ENCODE peak calls at places on chromosome 16, in seven cellular contexts. H is stimulated activated CD4-positive, alpha-beta T cell treated with anti-CD3 and anti-CD28 coated beads, TNF-alpha, amount 100 ng/mL, for 24 hours; G is HEK293T; Q is AG20443; J is colonic mucosa; U is 8988T; B is mucosa of descending colon. C is an unnamed sample.

GRCh38 chr16:85522517-85522841 is 90.6 kb upstream of the GSE1 start:
- DNase-seq in H (no peak), G (no peak), Q (no peak), J (no peak), U (no peak), B (no peak), C (no peak)

GRCh38 chr16:2174396-2175131 is 19.0 kb downstream of the TRAF7 start:
- DNase-seq in H (no peak), G (no peak), Q (no peak), J (no peak), U (no peak), B (no peak), C (no peak)

GRCh38 chr16:64711026-64711425 is 410.8 kb downstream of the CDH11 start:
- DNase-seq in H (no peak), G (no peak), Q (peak), J (no peak), U (no peak), B (no peak), C (no peak)

GRCh38 chr16:79715088-79715487 is 114.6 kb upstream of the MAF start:
- DNase-seq in H (no peak), G (no peak), Q (no peak), J (no peak), U (no peak), B (no peak), C (no peak)

GRCh38 chr16:59048876-59049275 is 314.8 kb upstream of the GOT2 start:
- DNase-seq in H (no peak), G (no peak), Q (no peak), J (no peak), U (no peak), B (no peak), C (no peak)

GRCh38 chr16:49587051-49587450 is 213.4 kb downstream of the C16orf78 start:
- DNase-seq in H (no peak), G (no peak), Q (no peak), J (no peak), U (no peak), B (no peak), C (no peak)

GRCh38 chr16:67396159-67396774 is 3.0 kb upstream of the TPPP3 start:
- DNase-seq in H (no peak), G (peak), Q (peak), J (peak), U (peak), B (peak), C (peak)

GRCh38 chr16:81562926-81563325 is 118.3 kb downstream of the CMIP start:
- DNase-seq in H (no peak), G (no peak), Q (no peak), J (no peak), U (no peak), B (peak), C (no peak)

GRCh38 chr16:50497592-50497991 is 50.6 kb upstream of the NKD1 start:
- DNase-seq in H (no peak), G (no peak), Q (peak), J (no peak), U (peak), B (no peak), C (no peak)

GRCh38 chr16:21166561-21166961 is 8.1 kb downstream of the LDAF1 start:
- DNase-seq in H (no peak), G (no peak), Q (peak), J (no peak), U (no peak), B (no peak), C (no peak)

GRCh38 chr16:87203060-87203656 is 114.0 kb downstream of the C16orf95 start:
- DNase-seq in H (peak), G (peak), Q (peak), J (peak), U (peak), B (peak), C (peak)

GRCh38 chr16:23064642-23065041 is 84.6 kb downstream of the USP31 start:
- DNase-seq in H (no peak), G (no peak), Q (no peak), J (no peak), U (no peak), B (no peak), C (no peak)